ENCODE peak calls at places on chromosomes 11 and 22, in eight cellular contexts. T is HCT116, N is foreskin fibroblast, H is AG04450, I is brain microvascular endothelial cell, G is cardiac fibroblast, O is A549, E is GM12865. A is an unnamed sample.

GRCh38 chr11:45964911-45965389 is 42.5 kb downstream of the LARGE2 start:
- DNase-seq in T (peak), N (peak), H (peak), I (peak), G (peak), O (peak), E (peak), A (peak)

GRCh38 chr22:31920306-31920705 is 24.0 kb upstream of the YWHAH start:
- DNase-seq in T (no peak), N (no peak), H (no peak), I (no peak), G (no peak), O (no peak), E (no peak), A (no peak)

GRCh38 chr11:16956538-16957153 is 57.6 kb downstream of the PLEKHA7 start:
- DNase-seq in T (peak), N (no peak), H (no peak), I (no peak), G (no peak), O (no peak), E (no peak), A (no peak)

GRCh38 chr11:93574821-93575220 is 31.6 kb upstream of the SMCO4 start:
- DNase-seq in T (no peak), N (no peak), H (no peak), I (no peak), G (no peak), O (no peak), E (no peak), A (no peak)

GRCh38 chr11:68266121-68266891 is 5.5 kb downstream of the C11orf24 start:
- DNase-seq in T (no peak), N (no peak), H (no peak), I (no peak), G (no peak), O (no peak), E (peak), A (no peak)

GRCh38 chr11:131674051-131674755 is 303.8 kb downstream of the NTM start:
- DNase-seq in T (peak), N (peak), H (peak), I (peak), G (peak), O (peak), E (peak), A (peak)

GRCh38 chr11:32122200-32122599 is 31.3 kb downstream of the RCN1 start:
- DNase-seq in T (no peak), N (no peak), H (no peak), I (no peak), G (no peak), O (no peak), E (no peak), A (no peak)

GRCh38 chr22:22110548-22111266 is 128.1 kb upstream of the TOP3B start:
- DNase-seq in T (peak), N (peak), H (peak), I (peak), G (peak), O (peak), E (peak), A (peak)

GRCh38 chr11:104700609-104701008 is 197.7 kb downstream of the CASP12 start:
- DNase-seq in T (no peak), N (peak), H (peak), I (peak), G (peak), O (no peak), E (no peak), A (no peak)

GRCh38 chr11:33913991-33914390 is 22.1 kb upstream of the LMO2 start:
- DNase-seq in T (no peak), N (no peak), H (no peak), I (no peak), G (no peak), O (no peak), E (no peak), A (no peak)

GRCh38 chr11:31645747-31646146 is 136.2 kb downstream of the ELP4 start:
- DNase-seq in T (peak), N (peak), H (peak), I (peak), G (peak), O (peak), E (no peak), A (no peak)

GRCh38 chr22:46262449-46263207 is 515 bp downstream of the PKDREJ start:
- DNase-seq in T (no peak), N (peak), H (no peak), I (peak), G (peak), O (no peak), E (no peak), A (peak)

GRCh38 chr11:104668797-104669463 is 229.3 kb downstream of the CASP12 start:
- DNase-seq in T (peak), N (peak), H (peak), I (peak), G (peak), O (no peak), E (no peak), A (no peak)

GRCh38 chr11:68297812-68298658 is 14.4 kb upstream of the LRP5 start:
- DNase-seq in T (peak), N (peak), H (peak), I (peak), G (peak), O (peak), E (peak), A (peak)

GRCh38 chr11:44737686-44738085 is 10.9 kb downstream of the TSPAN18 start:
- DNase-seq in T (no peak), N (no peak), H (no peak), I (no peak), G (no peak), O (no peak), E (no peak), A (no peak)

GRCh38 chr22:23237201-23237798 is 57.0 kb downstream of the BCR start:
- DNase-seq in T (no peak), N (no peak), H (peak), I (no peak), G (no peak), O (no peak), E (peak), A (no peak)

GRCh38 chr11:9815486-9816136 is 151.7 kb downstream of the SWAP70 start:
- DNase-seq in T (no peak), N (peak), H (peak), I (peak), G (peak), O (peak), E (no peak), A (no peak)

GRCh38 chr11:117314840-117315239 is 1.2 kb downstream of the BACE1 start:
- DNase-seq in T (no peak), N (no peak), H (no peak), I (no peak), G (no peak), O (no peak), E (no peak), A (no peak)

GRCh38 chr11:116384407-116384806 is 388.4 kb downstream of the BUD13 start:
- DNase-seq in T (no peak), N (no peak), H (no peak), I (no peak), G (no peak), O (no peak), E (no peak), A (no peak)

GRCh38 chr11:113632981-113633380 is 73.1 kb downstream of the TMPRSS5 start:
- DNase-seq in T (no peak), N (no peak), H (no peak), I (peak), G (peak), O (no peak), E (no peak), A (no peak)

GRCh38 chr22:49667236-49667635 is 160.4 kb downstream of the BRD1 start:
- DNase-seq in T (no peak), N (no peak), H (no peak), I (no peak), G (no peak), O (no peak), E (no peak), A (peak)

GRCh38 chr11:26974068-26974790 is 19.7 kb upstream of the FIBIN start:
- DNase-seq in T (no peak), N (peak), H (peak), I (no peak), G (peak), O (no peak), E (no peak), A (no peak)

GRCh38 chr22:49201046-49201970 is 626.4 kb downstream of the BRD1 start:
- DNase-seq in T (no peak), N (no peak), H (no peak), I (no peak), G (no peak), O (no peak), E (no peak), A (no peak)

GRCh38 chr11:36693139-36693845 is 95.3 kb upstream of the RAG2 start:
- DNase-seq in T (no peak), N (no peak), H (no peak), I (no peak), G (no peak), O (no peak), E (no peak), A (no peak)

GRCh38 chr11:17439316-17439782 is 37.3 kb downstream of the ABCC8 start:
- DNase-seq in T (no peak), N (no peak), H (no peak), I (no peak), G (no peak), O (peak), E (no peak), A (no peak)

GRCh38 chr11:13955971-13956421 is 6.5 kb upstream of the SPON1 start:
- DNase-seq in T (peak), N (peak), H (peak), I (peak), G (peak), O (no peak), E (peak), A (peak)

GRCh38 chr11:119567667-119568582 is 145.0 kb upstream of the THY1 start:
- DNase-seq in T (no peak), N (peak), H (peak), I (peak), G (peak), O (no peak), E (peak), A (no peak)

GRCh38 chr11:64324692-64325469 is 7.0 kb downstream of the PRDX5 start:
- DNase-seq in T (no peak), N (no peak), H (no peak), I (no peak), G (no peak), O (no peak), E (no peak), A (no peak)

GRCh38 chr22:46012182-46012880 is 35.4 kb upstream of the WNT7B start:
- DNase-seq in T (no peak), N (no peak), H (no peak), I (no peak), G (no peak), O (no peak), E (no peak), A (peak)

GRCh38 chr11:19577391-19577831 is 135.2 kb upstream of the NAV2 start:
- DNase-seq in T (no peak), N (no peak), H (no peak), I (no peak), G (peak), O (no peak), E (no peak), A (no peak)
- H3K4me3 ChIP-seq in T (no peak), N (peak), H (no peak), I (no peak), G (no peak), O (no peak), E (no peak), A (no peak)

GRCh38 chr11:130625907-130626306 is 177.5 kb downstream of the ADAMTS15 start:
- DNase-seq in T (no peak), N (peak), H (no peak), I (no peak), G (no peak), O (no peak), E (no peak), A (no peak)
- H3K4me3 ChIP-seq in T (no peak), N (no peak), H (no peak), I (no peak), G (no peak), O (no peak), E (no peak), A (no peak)

DNA sequence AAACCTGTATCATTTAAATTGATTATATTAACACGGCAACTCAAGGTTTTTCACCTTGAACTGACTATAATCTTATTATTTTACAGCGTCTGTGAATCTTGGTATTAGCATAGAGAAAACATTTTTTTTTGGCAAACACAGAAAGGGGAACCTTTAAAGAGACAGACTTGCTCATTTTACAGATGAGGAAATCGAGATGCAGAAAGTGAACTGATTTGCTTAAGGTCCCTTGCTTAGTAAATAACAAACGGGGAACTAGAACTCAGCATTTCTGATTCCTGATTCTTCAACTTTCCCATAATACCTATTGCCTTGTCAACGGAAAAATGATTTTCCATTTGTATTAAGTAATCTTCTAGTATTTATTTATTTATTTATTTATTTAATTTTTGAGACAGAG is 33.2 kb upstream of the CECR2 start:
- DNase-seq in T (no peak), N (no peak), H (no peak), I (no peak), G (no peak), O (no peak), E (no peak), A (no peak)
- H3K4me3 ChIP-seq in T (no peak), N (no peak), H (no peak), I (no peak), G (no peak), O (no peak), E (no peak), A (no peak)

GRCh38 chr11:70885721-70886305 is 366.6 kb downstream of the SHANK2 start:
- DNase-seq in T (no peak), N (no peak), H (no peak), I (peak), G (no peak), O (no peak), E (no peak), A (no peak)
- H3K4me3 ChIP-seq in T (no peak), N (no peak), H (no peak), I (no peak), G (no peak), O (no peak), E (no peak), A (no peak)

GRCh38 chr11:62575156-62575555 is 1.5 kb upstream of the EEF1G start:
- DNase-seq in T (no peak), N (no peak), H (no peak), I (no peak), G (no peak), O (no peak), E (no peak), A (peak)
- H3K4me3 ChIP-seq in T (no peak), N (peak), H (peak), I (peak), G (peak), O (no peak), E (peak), A (peak)